ENCODE peak calls at places on chromosomes 13 and 19, in ten cellular contexts. One of them, this sample, is unnamed.

GRCh38 chr19:53985863-53986262 is 5.6 kb upstream of the CACNG6 start:
- DNase-seq in cardiac muscle cell: no peak
- DNase-seq in ovary: no peak
- DNase-seq in T-helper 17 cell: no peak
- DNase-seq in uterus: no peak
- DNase-seq in Peyer's patch: no peak
- DNase-seq in pancreas: no peak
- DNase-seq in suprapubic skin: no peak
- DNase-seq in endothelial cell of umbilical vein: no peak
- DNase-seq in testis: no peak
- DNase-seq in this sample: no peak

GRCh38 chr19:55095260-55096060 is 19.8 kb downstream of the EPS8L1 start:
- DNase-seq in endothelial cell of umbilical vein: no peak
- DNase-seq in T-helper 17 cell: no peak
- DNase-seq in ovary: no peak
- DNase-seq in cardiac muscle cell: no peak
- DNase-seq in Peyer's patch: peak; percentile 41
- DNase-seq in uterus: no peak
- DNase-seq in suprapubic skin: no peak
- DNase-seq in testis: peak; percentile 55
- DNase-seq in pancreas: no peak
- DNase-seq in this sample: peak; percentile 36

GRCh38 chr19:1438035-1438932 is at the start of gene RPS15:
- DNase-seq in uterus: peak; percentile 93
- DNase-seq in endothelial cell of umbilical vein: peak; percentile 98
- DNase-seq in T-helper 17 cell: peak; percentile 96
- DNase-seq in testis: peak; percentile 96
- DNase-seq in suprapubic skin: peak; percentile 96
- DNase-seq in Peyer's patch: peak; percentile 99
- DNase-seq in cardiac muscle cell: peak; percentile 95
- DNase-seq in ovary: peak; percentile 94
- DNase-seq in pancreas: peak; percentile 94
- DNase-seq in this sample: peak; percentile 94

GRCh38 chr19:10679743-10680142 is 21.5 kb upstream of the QTRT1 start:
- DNase-seq in Peyer's patch: no peak
- DNase-seq in endothelial cell of umbilical vein: no peak
- DNase-seq in cardiac muscle cell: no peak
- DNase-seq in ovary: no peak
- DNase-seq in testis: no peak
- DNase-seq in suprapubic skin: no peak
- DNase-seq in pancreas: no peak
- DNase-seq in uterus: no peak
- DNase-seq in T-helper 17 cell: no peak
- DNase-seq in this sample: no peak

GRCh38 chr13:90706631-90707030 is 640.9 kb upstream of the MIR17HG start:
- DNase-seq in testis: no peak
- DNase-seq in uterus: no peak
- DNase-seq in T-helper 17 cell: no peak
- DNase-seq in cardiac muscle cell: no peak
- DNase-seq in Peyer's patch: no peak
- DNase-seq in endothelial cell of umbilical vein: no peak
- DNase-seq in pancreas: no peak
- DNase-seq in ovary: no peak
- DNase-seq in suprapubic skin: no peak
- DNase-seq in this sample: no peak

GRCh38 chr19:38538793-38539528 is 78.8 kb downstream of the MAP4K1 start:
- DNase-seq in pancreas: no peak
- DNase-seq in ovary: no peak
- DNase-seq in cardiac muscle cell: no peak
- DNase-seq in endothelial cell of umbilical vein: no peak
- DNase-seq in Peyer's patch: no peak
- DNase-seq in T-helper 17 cell: no peak
- DNase-seq in suprapubic skin: no peak
- DNase-seq in uterus: no peak
- DNase-seq in testis: no peak
- DNase-seq in this sample: no peak

GRCh38 chr13:106619688-106620555 is 52.0 kb upstream of the ARGLU1 start:
- DNase-seq in cardiac muscle cell: peak; percentile 77
- DNase-seq in testis: peak; percentile 57
- DNase-seq in suprapubic skin: no peak
- DNase-seq in T-helper 17 cell: no peak
- DNase-seq in pancreas: no peak
- DNase-seq in ovary: peak; percentile 22
- DNase-seq in Peyer's patch: no peak
- DNase-seq in endothelial cell of umbilical vein: peak; percentile 61
- DNase-seq in uterus: peak; percentile 33
- DNase-seq in this sample: peak; percentile 73

GRCh38 chr19:30214651-30215051 is 157.5 kb upstream of the ZNF536 start:
- DNase-seq in endothelial cell of umbilical vein: no peak
- DNase-seq in pancreas: no peak
- DNase-seq in testis: no peak
- DNase-seq in T-helper 17 cell: no peak
- DNase-seq in cardiac muscle cell: no peak
- DNase-seq in Peyer's patch: no peak
- DNase-seq in ovary: no peak
- DNase-seq in uterus: no peak
- DNase-seq in suprapubic skin: no peak
- DNase-seq in this sample: no peak

GRCh38 chr13:105165449-105166125 is 1369.9 kb downstream of the EFNB2 start:
- DNase-seq in T-helper 17 cell: no peak
- DNase-seq in Peyer's patch: no peak
- DNase-seq in uterus: no peak
- DNase-seq in ovary: no peak
- DNase-seq in endothelial cell of umbilical vein: no peak
- DNase-seq in testis: no peak
- DNase-seq in suprapubic skin: no peak
- DNase-seq in pancreas: no peak
- DNase-seq in cardiac muscle cell: no peak
- DNase-seq in this sample: no peak

GRCh38 chr13:105159794-105160193 is 1375.7 kb downstream of the EFNB2 start:
- DNase-seq in T-helper 17 cell: no peak
- DNase-seq in endothelial cell of umbilical vein: no peak
- DNase-seq in uterus: no peak
- DNase-seq in ovary: no peak
- DNase-seq in Peyer's patch: no peak
- DNase-seq in suprapubic skin: no peak
- DNase-seq in cardiac muscle cell: no peak
- DNase-seq in testis: no peak
- DNase-seq in pancreas: no peak
- DNase-seq in this sample: peak; percentile 24
- H3K9me3 ChIP-seq in T-helper 17 cell: no peaks in the 10 kb centered on the region
- H3K9me3 ChIP-seq in endothelial cell of umbilical vein: no peaks in the 10 kb centered on the region
- H3K9me3 ChIP-seq in uterus: no peaks in the 10 kb centered on the region
- H3K9me3 ChIP-seq in ovary: no peaks in the 10 kb centered on the region
- H3K9me3 ChIP-seq in Peyer's patch: no peaks in the 10 kb centered on the region
- H3K9me3 ChIP-seq in suprapubic skin: no peaks in the 10 kb centered on the region
- H3K9me3 ChIP-seq in cardiac muscle cell: no peaks in the 10 kb centered on the region
- H3K9me3 ChIP-seq in testis: no peaks in the 10 kb centered on the region
- H3K9me3 ChIP-seq in pancreas: no peaks in the 10 kb centered on the region
- H3K9me3 ChIP-seq in this sample: no peaks in the 10 kb centered on the region

GRCh38 chr19:40035996-40036395 is 20.0 kb downstream of the ZNF780B start:
- DNase-seq in endothelial cell of umbilical vein: no peak
- DNase-seq in pancreas: no peak
- DNase-seq in T-helper 17 cell: no peak
- DNase-seq in Peyer's patch: no peak
- DNase-seq in testis: no peak
- DNase-seq in suprapubic skin: no peak
- DNase-seq in ovary: no peak
- DNase-seq in cardiac muscle cell: no peak
- DNase-seq in uterus: no peak
- DNase-seq in this sample: no peak

DNA sequence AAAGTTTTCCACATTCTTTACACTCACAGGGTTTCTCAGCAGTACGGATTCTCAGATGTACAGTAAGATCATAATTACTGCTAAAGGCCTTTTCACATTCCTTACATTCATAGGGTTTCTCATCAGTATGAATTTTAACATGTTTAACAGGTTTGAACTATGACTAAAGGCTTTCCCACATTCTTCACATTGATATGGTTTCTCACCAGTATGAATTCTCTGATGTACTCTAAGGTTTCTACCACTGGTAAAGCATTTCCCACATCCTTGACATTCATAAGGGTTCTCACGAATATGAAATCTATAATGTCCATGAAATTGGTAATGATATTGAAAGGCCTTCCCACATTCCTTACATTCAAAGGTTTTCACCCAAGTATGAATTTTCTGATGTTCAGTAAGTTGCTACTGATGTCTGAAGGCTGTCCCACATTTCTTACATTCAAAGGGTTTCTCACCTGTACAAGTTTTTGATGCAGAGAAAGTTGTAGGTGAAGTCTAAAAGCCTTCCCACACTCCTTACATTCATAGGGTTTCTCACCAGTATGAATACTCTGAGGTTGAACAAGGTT is 22.0 kb downstream of the ZNF780B start:
- DNase-seq in endothelial cell of umbilical vein: no peak
- DNase-seq in uterus: no peak
- DNase-seq in T-helper 17 cell: no peak
- DNase-seq in ovary: no peak
- DNase-seq in pancreas: no peak
- DNase-seq in Peyer's patch: no peak
- DNase-seq in suprapubic skin: no peak
- DNase-seq in testis: no peak
- DNase-seq in cardiac muscle cell: no peak
- DNase-seq in this sample: no peak
- H3K9me3 ChIP-seq in endothelial cell of umbilical vein: peaks cover 35% of the 10 kb centered on the region
- H3K9me3 ChIP-seq in uterus: peaks cover 81% of the 10 kb centered on the region
- H3K9me3 ChIP-seq in T-helper 17 cell: peaks cover 25% of the 10 kb centered on the region
- H3K9me3 ChIP-seq in ovary: peaks cover 3% of the 10 kb centered on the region
- H3K9me3 ChIP-seq in pancreas: no peaks in the 10 kb centered on the region
- H3K9me3 ChIP-seq in Peyer's patch: peaks cover 6% of the 10 kb centered on the region
- H3K9me3 ChIP-seq in suprapubic skin: peaks cover 81% of the 10 kb centered on the region
- H3K9me3 ChIP-seq in testis: no peaks in the 10 kb centered on the region
- H3K9me3 ChIP-seq in cardiac muscle cell: peaks cover 5% of the 10 kb centered on the region
- H3K9me3 ChIP-seq in this sample: peaks cover 64% of the 10 kb centered on the region

GRCh38 chr19:56637976-56638555 is 4.9 kb upstream of the SMIM17 start:
- DNase-seq in cardiac muscle cell: peak; percentile 91
- DNase-seq in suprapubic skin: no peak
- DNase-seq in Peyer's patch: no peak
- DNase-seq in pancreas: peak; percentile 70
- DNase-seq in testis: peak; percentile 97
- DNase-seq in endothelial cell of umbilical vein: peak; percentile 53
- DNase-seq in uterus: peak; percentile 23
- DNase-seq in ovary: peak; percentile 63
- DNase-seq in T-helper 17 cell: no peak
- DNase-seq in this sample: peak; percentile 95

DNA sequence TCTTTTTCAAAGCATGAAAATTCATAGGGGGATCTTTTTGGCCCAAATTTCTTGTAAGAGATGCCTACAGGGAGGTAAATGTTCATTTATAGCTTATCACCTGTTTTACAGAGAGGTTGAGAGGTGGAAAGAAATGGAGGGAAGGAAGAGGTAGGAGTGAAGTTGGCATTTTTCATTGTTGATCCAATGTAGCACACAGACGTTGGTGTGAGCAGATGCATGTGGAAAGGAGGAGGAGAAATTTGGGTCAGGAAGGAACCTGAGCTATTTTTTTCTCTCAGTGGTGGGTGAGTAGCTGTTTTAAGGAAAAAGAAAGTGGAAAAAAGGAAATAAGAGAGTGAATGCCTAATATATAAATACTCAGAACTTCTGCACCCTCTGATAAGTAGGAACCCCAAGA is 9.9 kb upstream of the SMIM17 start:
- DNase-seq in suprapubic skin: no peak
- DNase-seq in Peyer's patch: no peak
- DNase-seq in T-helper 17 cell: no peak
- DNase-seq in testis: no peak
- DNase-seq in uterus: no peak
- DNase-seq in pancreas: no peak
- DNase-seq in endothelial cell of umbilical vein: no peak
- DNase-seq in cardiac muscle cell: no peak
- DNase-seq in ovary: no peak
- DNase-seq in this sample: no peak
- H3K9me3 ChIP-seq in suprapubic skin: peaks cover 32% of the 10 kb centered on the region
- H3K9me3 ChIP-seq in Peyer's patch: no peaks in the 10 kb centered on the region
- H3K9me3 ChIP-seq in T-helper 17 cell: peaks cover 13% of the 10 kb centered on the region
- H3K9me3 ChIP-seq in testis: no peaks in the 10 kb centered on the region
- H3K9me3 ChIP-seq in uterus: peaks cover 38% of the 10 kb centered on the region
- H3K9me3 ChIP-seq in pancreas: no peaks in the 10 kb centered on the region
- H3K9me3 ChIP-seq in endothelial cell of umbilical vein: peaks cover 7% of the 10 kb centered on the region
- H3K9me3 ChIP-seq in cardiac muscle cell: no peaks in the 10 kb centered on the region
- H3K9me3 ChIP-seq in ovary: no peaks in the 10 kb centered on the region
- H3K9me3 ChIP-seq in this sample: no peaks in the 10 kb centered on the region

GRCh38 chr19:44032001-44032610 is 6.9 kb downstream of the ZNF222 start:
- DNase-seq in Peyer's patch: no peak
- DNase-seq in suprapubic skin: no peak
- DNase-seq in cardiac muscle cell: no peak
- DNase-seq in T-helper 17 cell: no peak
- DNase-seq in ovary: no peak
- DNase-seq in endothelial cell of umbilical vein: no peak
- DNase-seq in testis: no peak
- DNase-seq in uterus: no peak
- DNase-seq in pancreas: no peak
- DNase-seq in this sample: no peak
- H3K9me3 ChIP-seq in Peyer's patch: peaks cover 10% of the 10 kb centered on the region
- H3K9me3 ChIP-seq in suprapubic skin: peaks cover 52% of the 10 kb centered on the region
- H3K9me3 ChIP-seq in cardiac muscle cell: no peaks in the 10 kb centered on the region
- H3K9me3 ChIP-seq in T-helper 17 cell: peaks cover 45% of the 10 kb centered on the region
- H3K9me3 ChIP-seq in ovary: no peaks in the 10 kb centered on the region
- H3K9me3 ChIP-seq in endothelial cell of umbilical vein: peaks cover 7% of the 10 kb centered on the region
- H3K9me3 ChIP-seq in testis: no peaks in the 10 kb centered on the region
- H3K9me3 ChIP-seq in uterus: peaks cover 62% of the 10 kb centered on the region
- H3K9me3 ChIP-seq in pancreas: peaks cover 2% of the 10 kb centered on the region
- H3K9me3 ChIP-seq in this sample: peaks cover 7% of the 10 kb centered on the region

GRCh38 chr13:19052180-19052579 is 129.4 kb downstream of the TUBA3C start:
- DNase-seq in Peyer's patch: no peak
- DNase-seq in T-helper 17 cell: no peak
- DNase-seq in endothelial cell of umbilical vein: no peak
- DNase-seq in cardiac muscle cell: no peak
- DNase-seq in pancreas: no peak
- DNase-seq in suprapubic skin: no peak
- DNase-seq in uterus: no peak
- DNase-seq in ovary: no peak
- DNase-seq in testis: no peak
- DNase-seq in this sample: no peak
- H3K9me3 ChIP-seq in Peyer's patch: no peaks in the 10 kb centered on the region
- H3K9me3 ChIP-seq in T-helper 17 cell: no peaks in the 10 kb centered on the region
- H3K9me3 ChIP-seq in endothelial cell of umbilical vein: peaks cover 25% of the 10 kb centered on the region
- H3K9me3 ChIP-seq in cardiac muscle cell: no peaks in the 10 kb centered on the region
- H3K9me3 ChIP-seq in pancreas: no peaks in the 10 kb centered on the region
- H3K9me3 ChIP-seq in suprapubic skin: no peaks in the 10 kb centered on the region
- H3K9me3 ChIP-seq in uterus: no peaks in the 10 kb centered on the region
- H3K9me3 ChIP-seq in ovary: no peaks in the 10 kb centered on the region
- H3K9me3 ChIP-seq in testis: no peaks in the 10 kb centered on the region
- H3K9me3 ChIP-seq in this sample: no peaks in the 10 kb centered on the region

GRCh38 chr19:12270854-12271253 is 23.8 kb downstream of the ZNF44 start:
- DNase-seq in Peyer's patch: no peak
- DNase-seq in testis: no peak
- DNase-seq in endothelial cell of umbilical vein: no peak
- DNase-seq in ovary: no peak
- DNase-seq in pancreas: no peak
- DNase-seq in suprapubic skin: no peak
- DNase-seq in cardiac muscle cell: no peak
- DNase-seq in uterus: no peak
- DNase-seq in T-helper 17 cell: no peak
- DNase-seq in this sample: no peak
- H3K9me3 ChIP-seq in Peyer's patch: peaks cover 13% of the 10 kb centered on the region
- H3K9me3 ChIP-seq in testis: no peaks in the 10 kb centered on the region
- H3K9me3 ChIP-seq in endothelial cell of umbilical vein: peaks cover 25% of the 10 kb centered on the region
- H3K9me3 ChIP-seq in ovary: no peaks in the 10 kb centered on the region
- H3K9me3 ChIP-seq in pancreas: peaks cover 4% of the 10 kb centered on the region
- H3K9me3 ChIP-seq in suprapubic skin: peaks cover 52% of the 10 kb centered on the region
- H3K9me3 ChIP-seq in cardiac muscle cell: peaks cover 4% of the 10 kb centered on the region
- H3K9me3 ChIP-seq in uterus: peaks cover 25% of the 10 kb centered on the region
- H3K9me3 ChIP-seq in T-helper 17 cell: peaks cover 47% of the 10 kb centered on the region
- H3K9me3 ChIP-seq in this sample: peaks cover 51% of the 10 kb centered on the region

This sample was measured in SJCRH30.